ENCODE peak calls at places on chromosome 12, in nine cellular contexts. W is CD8-positive, alpha-beta memory T cell; J is activated CD8-positive, alpha-beta T cell treated with anti-CD3 and anti-CD28 coated beads for 36 hours; S is GM23248; A is stimulated activated CD4-positive, alpha-beta T cell treated with anti-CD3 and anti-CD28 coated beads, Interleukin-4, amount 100 ng/mL, for 4 hours; B is colonic mucosa; Z is NCI-H1436; E is AG09319; L is HCEC 1CT. T is an unnamed sample.

GRCh38 chr12:64029013-64029857 is 184.7 kb downstream of the SRGAP1 start:
- DNase-seq in W (no peak), J (no peak), S (peak; percentile 87), A (no peak), B (no peak), Z (no peak), E (no peak), L (peak; percentile 54), T (no peak)

GRCh38 chr12:52865090-52865944 is 16.5 kb upstream of the KRT78 start:
- DNase-seq in W (no peak), J (peak; percentile 26), S (peak; percentile 80), A (no peak), B (peak; percentile 79), Z (peak; percentile 39), E (no peak), L (peak; percentile 45), T (no peak)

GRCh38 chr12:5887758-5888157 is 57.3 kb downstream of the ANO2 start:
- DNase-seq in W (no peak), J (peak; percentile 2), S (no peak), A (no peak), B (no peak), Z (no peak), E (no peak), L (no peak), T (no peak)

GRCh38 chr12:8033153-8034044 is 883 bp downstream of the FOXJ2 start:
- DNase-seq in W (peak; percentile 54), J (peak; percentile 68), S (peak; percentile 67), A (peak; percentile 61), B (peak; percentile 76), Z (peak; percentile 62), E (no peak), L (peak; percentile 42), T (no peak)

GRCh38 chr12:113145720-113146551 is 3.6 kb upstream of the CFAP73 start:
- DNase-seq in W (no peak), J (no peak), S (no peak), A (no peak), B (no peak), Z (no peak), E (no peak), L (no peak), T (no peak)

GRCh38 chr12:131620946-131621681 is 89.8 kb upstream of the SFSWAP start:
- DNase-seq in W (no peak), J (no peak), S (no peak), A (no peak), B (no peak), Z (no peak), E (no peak), L (no peak), T (no peak)

GRCh38 chr12:51941011-51941561 is 10.4 kb upstream of the ACVR1B start:
- DNase-seq in W (no peak), J (no peak), S (peak; percentile 54), A (no peak), B (no peak), Z (peak; percentile 44), E (no peak), L (no peak), T (no peak)

GRCh38 chr12:106973545-106973944 is 13.4 kb downstream of the MTERF2 start:
- DNase-seq in W (no peak), J (no peak), S (no peak), A (no peak), B (no peak), Z (no peak), E (no peak), L (no peak), T (no peak)

GRCh38 chr12:17528394-17528793 is 561.6 kb downstream of the RERGL start:
- DNase-seq in W (no peak), J (no peak), S (no peak), A (no peak), B (no peak), Z (no peak), E (no peak), L (no peak), T (no peak)

GRCh38 chr12:12008232-12008850 is 62.4 kb upstream of the BCL2L14 start:
- DNase-seq in W (no peak), J (peak; percentile 61), S (no peak), A (no peak), B (no peak), Z (no peak), E (no peak), L (no peak), T (no peak)

GRCh38 chr12:13196302-13196921 is at the start of gene EMP1:
- DNase-seq in W (peak; percentile 46), J (peak; percentile 93), S (peak; percentile 99), A (peak; percentile 89), B (peak; percentile 96), Z (no peak), E (peak; percentile 100), L (peak; percentile 99), T (peak; percentile 96)

GRCh38 chr12:31966558-31967205 is 7.5 kb downstream of the RESF1 start:
- DNase-seq in W (peak; percentile 8), J (peak; percentile 32), S (no peak), A (no peak), B (no peak), Z (no peak), E (no peak), L (no peak), T (no peak)

GRCh38 chr12:60644076-60644475 is 1048.2 kb downstream of the SLC16A7 start:
- DNase-seq in W (no peak), J (no peak), S (no peak), A (no peak), B (no peak), Z (no peak), E (no peak), L (no peak), T (no peak)

GRCh38 chr12:106645074-106645421 is 62.2 kb downstream of the RFX4 start:
- DNase-seq in W (no peak), J (no peak), S (no peak), A (no peak), B (peak; percentile 78), Z (peak; percentile 36), E (no peak), L (no peak), T (peak; percentile 71)

T was measured in suprapubic skin.